ENCODE peak calls at places on chromosomes 12 and 14, in five cellular contexts. P, S, N, K and I are unnamed samples.

GRCh38 chr12:122785503-122785902 is 11.1 kb downstream of the CCDC62 start:
- DNase-seq in P (no peak), S (no peak), N (no peak), K (no peak), I (no peak)

GRCh38 chr14:56059054-56059453 is 59.2 kb upstream of the PELI2 start:
- DNase-seq in P (no peak), S (no peak), N (no peak), K (no peak), I (no peak)

GRCh38 chr14:39247256-39247655 is 13.5 kb downstream of the MIA2 start:
- DNase-seq in P (no peak), S (no peak), N (no peak), K (no peak), I (no peak)

GRCh38 chr14:80850197-80850814 is 91.2 kb downstream of the CEP128 start:
- DNase-seq in P (no peak), S (peak; percentile 8), N (no peak), K (peak; percentile 12), I (no peak)

GRCh38 chr14:105660816-105661531 is 134.6 kb downstream of the TMEM121 start:
- DNase-seq in P (no peak), S (no peak), N (no peak), K (no peak), I (no peak)

GRCh38 chr12:40375076-40375475 is 150.3 kb downstream of the LRRK2 start:
- DNase-seq in P (no peak), S (no peak), N (no peak), K (peak; percentile 2), I (no peak)

GRCh38 chr12:51846911-51847829 is 1.3 kb downstream of the FIGNL2 start:
- DNase-seq in P (peak; percentile 81), S (peak; percentile 47), N (no peak), K (no peak), I (peak; percentile 64)

GRCh38 chr12:121767525-121768016 is 25.9 kb downstream of the RHOF start:
- DNase-seq in P (no peak), S (no peak), N (no peak), K (no peak), I (no peak)

GRCh38 chr12:98669751-98670150 is 24.7 kb downstream of the APAF1 start:
- DNase-seq in P (no peak), S (no peak), N (no peak), K (no peak), I (no peak)

GRCh38 chr14:22996823-22997301 is 13.1 kb downstream of the C14orf93 start:
- DNase-seq in P (no peak), S (no peak), N (no peak), K (no peak), I (no peak)

GRCh38 chr14:77323571-77323970 is 2.7 kb downstream of the GSTZ1 start:
- DNase-seq in P (no peak), S (no peak), N (no peak), K (no peak), I (no peak)

GRCh38 chr12:87427770-87428169 is 601.4 kb downstream of the C12orf50 start:
- DNase-seq in P (no peak), S (no peak), N (no peak), K (no peak), I (no peak)

GRCh38 chr12:98645572-98646067 is 530 bp downstream of the APAF1 start:
- DNase-seq in P (no peak), S (peak; percentile 18), N (no peak), K (no peak), I (peak; percentile 21)

GRCh38 chr14:77074969-77075368 is 23.1 kb upstream of the CIPC start:
- DNase-seq in P (no peak), S (no peak), N (no peak), K (no peak), I (no peak)

GRCh38 chr12:1760566-1761382 is 59.6 kb upstream of the LRTM2 start:
- DNase-seq in P (no peak), S (no peak), N (no peak), K (peak; percentile 95), I (no peak)

GRCh38 chr12:42118136-42118879 is 26.4 kb downstream of the GXYLT1 start:
- DNase-seq in P (no peak), S (no peak), N (no peak), K (no peak), I (no peak)

GRCh38 chr14:63076476-63076875 is 31.2 kb upstream of the KCNH5 start:
- DNase-seq in P (no peak), S (no peak), N (no peak), K (no peak), I (no peak)

GRCh38 chr12:19449814-19450213 is 10.5 kb downstream of the AEBP2 start:
- DNase-seq in P (no peak), S (no peak), N (no peak), K (no peak), I (no peak)

GRCh38 chr12:121318121-121318520 is 21.6 kb upstream of the CAMKK2 start:
- DNase-seq in P (no peak), S (no peak), N (no peak), K (no peak), I (no peak)

GRCh38 chr14:103629503-103630121 is 601 bp downstream of the KLC1 start:
- DNase-seq in P (peak; percentile 80), S (no peak), N (no peak), K (no peak), I (peak; percentile 68)

GRCh38 chr14:71527807-71528206 is 404.4 kb upstream of the RGS6 start:
- DNase-seq in P (no peak), S (no peak), N (no peak), K (no peak), I (no peak)

GRCh38 chr12:47017901-47018479 is 61.4 kb upstream of the PCED1B start:
- DNase-seq in P (no peak), S (no peak), N (no peak), K (no peak), I (no peak)

GRCh38 chr12:47012552-47012951 is 66.9 kb upstream of the PCED1B start:
- DNase-seq in P (no peak), S (no peak), N (no peak), K (no peak), I (no peak)

GRCh38 chr12:47015381-47015780 is 64.0 kb upstream of the PCED1B start:
- DNase-seq in P (no peak), S (no peak), N (no peak), K (no peak), I (no peak)

GRCh38 chr12:47017041-47017713 is 62.2 kb upstream of the PCED1B start:
- DNase-seq in P (no peak), S (no peak), N (no peak), K (no peak), I (no peak)

GRCh38 chr12:47014474-47014873 is 64.9 kb upstream of the PCED1B start:
- DNase-seq in P (no peak), S (no peak), N (no peak), K (no peak), I (no peak)
- TF ChIP-seq SP1 in P (no peak), S (no peak), N (no peak), K (no peak), I (no peak)

DNA sequence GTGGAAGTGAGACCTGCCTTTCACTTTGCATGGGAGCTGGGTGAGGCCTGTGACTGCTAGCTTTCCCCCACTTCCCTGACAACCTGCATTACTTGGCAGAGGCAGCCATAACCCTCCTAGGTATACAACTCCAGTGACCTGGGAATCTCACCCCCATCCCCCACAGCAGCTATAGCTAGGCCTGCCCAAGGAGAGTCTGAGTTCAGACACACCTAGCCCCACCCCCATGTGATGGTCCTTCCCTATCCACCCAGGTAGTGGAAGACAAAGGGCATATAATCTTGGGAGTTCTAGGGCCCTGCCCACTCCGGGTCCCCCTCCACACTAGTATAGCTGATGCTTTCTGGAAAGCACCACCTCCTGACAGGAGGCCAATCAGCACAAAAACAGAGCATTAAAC is 6.3 kb upstream of the STRAP start:
- DNase-seq in P (no peak), S (no peak), N (no peak), K (no peak), I (no peak)
- TF ChIP-seq ATF3 in P (no peak), S (no peak), N (no peak), K (no peak), I (no peak)

DNA sequence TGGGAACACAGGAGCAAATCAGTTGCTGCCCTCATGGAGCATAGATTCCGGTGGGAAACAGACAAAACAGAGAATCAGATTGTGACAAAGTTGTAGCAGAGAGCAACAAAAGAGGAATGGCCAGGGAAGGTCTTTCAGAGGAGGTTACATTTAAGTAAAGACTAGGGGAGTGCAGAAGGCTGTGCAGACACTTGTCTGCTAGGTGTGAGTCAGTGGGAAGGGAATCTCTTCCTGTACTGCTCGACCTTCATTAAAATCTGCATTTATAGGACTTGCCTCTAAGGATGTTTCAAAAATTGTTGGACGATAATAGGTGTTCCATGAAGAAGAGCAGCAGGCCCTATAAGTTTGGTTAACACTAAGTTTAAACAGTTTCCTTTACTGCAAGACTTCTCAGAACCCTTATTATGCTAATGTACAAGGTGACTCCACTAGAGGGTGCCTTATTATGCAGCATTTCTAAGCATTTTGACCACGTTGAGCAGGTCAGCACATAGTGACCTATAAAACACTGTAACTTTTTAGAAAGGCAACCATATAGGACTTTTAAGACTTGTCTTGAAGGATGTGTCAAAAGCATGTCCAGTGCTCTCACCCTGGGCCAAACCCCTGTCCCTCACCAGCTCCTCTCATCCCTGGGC is 91.8 kb upstream of the RIC8B start:
- DNase-seq in P (peak; percentile 28), S (no peak), N (no peak), K (peak; percentile 8), I (no peak)
- TF ChIP-seq CREB1 in P (no peak), S (no peak), N (no peak), K (no peak), I (no peak)

DNA sequence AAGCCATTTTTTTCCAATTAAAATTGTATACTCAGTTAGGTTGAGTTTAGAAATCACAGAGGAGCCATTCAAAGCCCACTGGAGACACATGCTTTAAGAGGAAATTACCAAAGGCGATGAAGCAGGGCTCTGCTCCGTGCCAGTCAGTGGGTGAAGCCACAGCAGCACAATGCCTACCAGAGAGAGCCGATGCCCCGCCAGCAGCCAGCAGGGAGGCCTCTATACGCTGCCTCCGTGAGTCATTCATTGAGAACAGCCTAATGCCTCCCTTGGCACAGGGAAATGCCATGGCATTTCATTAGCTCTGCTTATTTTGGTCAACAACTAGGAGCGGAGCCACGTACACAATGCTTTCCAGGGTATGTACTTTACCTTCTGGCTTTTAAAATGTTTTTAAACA is 197.8 kb upstream of the FRMD6 start:
- DNase-seq in P (no peak), S (no peak), N (no peak), K (no peak), I (no peak)
- TF ChIP-seq SP1 in P (no peak), S (no peak), N (no peak), K (no peak), I (no peak)

GRCh38 chr12:118187746-118188390 is 51.9 kb downstream of the PEBP1 start:
- DNase-seq in P (no peak), S (peak; percentile 20), N (no peak), K (no peak), I (no peak)

GRCh38 chr12:118188690-118189371 is 52.9 kb downstream of the PEBP1 start:
- DNase-seq in P (no peak), S (no peak), N (no peak), K (no peak), I (no peak)

GRCh38 chr12:118190266-118190665 is 54.3 kb downstream of the PEBP1 start:
- DNase-seq in P (no peak), S (no peak), N (no peak), K (no peak), I (no peak)

GRCh38 chr12:118193477-118193876 is 57.6 kb downstream of the PEBP1 start:
- DNase-seq in P (no peak), S (no peak), N (no peak), K (no peak), I (no peak)

DNA sequence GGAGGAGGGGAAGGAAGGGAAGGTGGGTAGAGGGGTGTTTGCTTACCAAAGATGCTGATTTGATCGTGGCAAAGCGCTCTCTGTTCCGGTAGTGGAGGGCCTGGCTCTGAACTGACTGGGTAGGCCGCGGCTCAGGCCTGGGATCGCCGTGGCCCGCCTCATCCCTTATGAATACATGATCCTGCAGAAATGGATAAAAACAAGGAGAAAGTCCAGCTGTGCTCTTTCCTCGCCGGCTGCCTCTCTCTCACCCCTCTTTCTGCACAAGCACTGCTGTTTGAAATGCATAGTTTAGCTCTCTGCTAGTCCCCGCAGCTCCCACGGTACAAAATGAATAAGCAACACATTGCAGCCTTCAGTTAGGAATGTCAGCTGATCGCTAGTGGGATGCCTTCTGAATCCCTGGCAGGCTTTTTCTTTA is 53.8 kb downstream of the PEBP1 start:
- DNase-seq in P (peak; percentile 65), S (no peak), N (no peak), K (no peak), I (peak; percentile 48)
- TF ChIP-seq ATF3 in P (no peak), S (no peak), N (no peak), K (no peak), I (no peak)